ENCODE peak calls at places on chromosomes 3 and 15, in six cellular contexts. One of them, this sample, is unnamed.
A peak's percentile ranks its signal among the peaks of the same experiment; 100 is the strongest.

GRCh38 chr3:128112406-128112968 is 11.1 kb downstream of the RUVBL1 start:
- DNase-seq in kidney: no peak
- DNase-seq in stomach: no peak
- DNase-seq in esophagus muscularis mucosa: no peak
- DNase-seq in uterus: no peak
- DNase-seq in H9: no peak
- DNase-seq in this sample: peak; percentile 80

GRCh38 chr3:39447637-39448483 is 19.6 kb upstream of the MOBP start:
- DNase-seq in esophagus muscularis mucosa: no peak
- DNase-seq in uterus: peak; percentile 51
- DNase-seq in H9: peak; percentile 82
- DNase-seq in stomach: peak; percentile 69
- DNase-seq in kidney: no peak
- DNase-seq in this sample: peak; percentile 79

GRCh38 chr15:51758645-51759044 is 7.2 kb downstream of the TMOD2 start:
- DNase-seq in uterus: peak; percentile 87
- DNase-seq in esophagus muscularis mucosa: peak; percentile 79
- DNase-seq in stomach: peak; percentile 29
- DNase-seq in H9: no peak
- DNase-seq in kidney: no peak
- DNase-seq in this sample: no peak

GRCh38 chr3:171982829-171983228 is 56.5 kb upstream of the FNDC3B start:
- DNase-seq in uterus: no peak
- DNase-seq in H9: no peak
- DNase-seq in stomach: no peak
- DNase-seq in esophagus muscularis mucosa: no peak
- DNase-seq in kidney: no peak
- DNase-seq in this sample: no peak

GRCh38 chr15:42986693-42987342 is 66.2 kb upstream of the TTBK2 start:
- DNase-seq in H9: no peak
- DNase-seq in esophagus muscularis mucosa: no peak
- DNase-seq in stomach: no peak
- DNase-seq in kidney: peak; percentile 59
- DNase-seq in uterus: no peak
- DNase-seq in this sample: no peak

GRCh38 chr15:33545866-33546265 is 235.1 kb downstream of the RYR3 start:
- DNase-seq in uterus: no peak
- DNase-seq in kidney: no peak
- DNase-seq in esophagus muscularis mucosa: no peak
- DNase-seq in stomach: no peak
- DNase-seq in H9: no peak
- DNase-seq in this sample: no peak

GRCh38 chr15:90530250-90531051 is 728 bp downstream of the CRTC3 start:
- DNase-seq in H9: peak; percentile 49
- DNase-seq in kidney: peak; percentile 87
- DNase-seq in stomach: peak; percentile 44
- DNase-seq in uterus: peak; percentile 41
- DNase-seq in esophagus muscularis mucosa: no peak
- DNase-seq in this sample: peak; percentile 56

GRCh38 chr3:123154346-123154985 is 47.3 kb upstream of the SEC22A start:
- DNase-seq in stomach: no peak
- DNase-seq in esophagus muscularis mucosa: peak; percentile 24
- DNase-seq in uterus: no peak
- DNase-seq in kidney: no peak
- DNase-seq in H9: peak; percentile 15
- DNase-seq in this sample: no peak

GRCh38 chr3:194606163-194606562 is 27.1 kb downstream of the TMEM44 start:
- DNase-seq in H9: no peak
- DNase-seq in esophagus muscularis mucosa: no peak
- DNase-seq in stomach: no peak
- DNase-seq in uterus: no peak
- DNase-seq in kidney: no peak
- DNase-seq in this sample: no peak

GRCh38 chr3:71173421-71173975 is 410.0 kb downstream of the FOXP1 start:
- DNase-seq in esophagus muscularis mucosa: no peak
- DNase-seq in stomach: no peak
- DNase-seq in uterus: no peak
- DNase-seq in kidney: no peak
- DNase-seq in H9: no peak
- DNase-seq in this sample: no peak

GRCh38 chr15:59656935-59657634 is at the start of gene GTF2A2:
- DNase-seq in H9: peak; percentile 97
- DNase-seq in kidney: peak; percentile 98
- DNase-seq in esophagus muscularis mucosa: peak; percentile 98
- DNase-seq in uterus: peak; percentile 92
- DNase-seq in stomach: peak; percentile 95
- DNase-seq in this sample: peak; percentile 98
- TF ChIP-seq CTCF in H9: no peak
- TF ChIP-seq CTCF in kidney: no peak
- TF ChIP-seq CTCF in esophagus muscularis mucosa: no peak
- TF ChIP-seq CTCF in uterus: no peak
- TF ChIP-seq CTCF in stomach: no peak
- TF ChIP-seq CTCF in this sample: no peak

GRCh38 chr15:45441686-45442085 is 63.3 kb upstream of the GATM start:
- DNase-seq in kidney: no peak
- DNase-seq in uterus: no peak
- DNase-seq in H9: no peak
- DNase-seq in stomach: peak; percentile 66
- DNase-seq in esophagus muscularis mucosa: no peak
- DNase-seq in this sample: no peak

GRCh38 chr15:45439521-45439931 is 61.2 kb upstream of the GATM start:
- DNase-seq in uterus: no peak
- DNase-seq in H9: no peak
- DNase-seq in esophagus muscularis mucosa: no peak
- DNase-seq in kidney: no peak
- DNase-seq in stomach: no peak
- DNase-seq in this sample: no peak

GRCh38 chr15:45441036-45441435 is 62.7 kb upstream of the GATM start:
- DNase-seq in esophagus muscularis mucosa: no peak
- DNase-seq in uterus: no peak
- DNase-seq in H9: no peak
- DNase-seq in kidney: no peak
- DNase-seq in stomach: no peak
- DNase-seq in this sample: no peak

GRCh38 chr15:45448066-45448510 is 69.7 kb upstream of the GATM start:
- DNase-seq in stomach: no peak
- DNase-seq in uterus: no peak
- DNase-seq in esophagus muscularis mucosa: no peak
- DNase-seq in kidney: no peak
- DNase-seq in H9: no peak
- DNase-seq in this sample: no peak

DNA sequence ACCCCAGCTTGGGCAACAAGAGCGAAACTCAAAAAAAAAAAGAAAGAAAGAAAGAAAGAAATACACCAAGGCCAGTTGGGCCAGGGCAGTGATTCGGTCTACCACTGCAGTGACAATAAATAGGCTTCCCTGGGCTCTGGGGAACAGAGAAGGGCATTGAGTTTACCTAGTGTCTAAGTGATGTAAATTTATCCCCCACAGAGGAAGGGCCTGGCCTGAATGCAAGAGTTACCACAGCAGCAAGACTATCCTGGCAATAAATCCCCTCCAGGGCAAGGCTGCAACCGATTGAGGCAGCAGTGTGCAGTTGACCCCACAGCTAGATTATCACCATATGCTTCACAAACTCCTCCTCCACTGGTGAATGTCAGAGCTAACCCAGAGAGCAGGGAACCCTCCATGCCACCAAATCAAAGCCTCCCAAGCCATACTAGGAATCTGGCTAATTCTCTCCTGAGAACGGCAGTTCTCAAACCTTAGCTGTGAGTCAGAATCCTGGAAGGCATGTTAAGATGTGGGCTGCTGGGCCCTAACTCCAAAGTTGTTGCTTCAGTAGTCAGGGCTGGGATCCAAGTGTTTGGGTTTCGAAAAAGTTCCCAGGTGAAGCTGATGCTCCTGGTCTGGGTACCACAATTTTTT is 64.3 kb upstream of the GATM start:
- DNase-seq in H9: peak; percentile 40
- DNase-seq in esophagus muscularis mucosa: no peak
- DNase-seq in stomach: no peak
- DNase-seq in uterus: no peak
- DNase-seq in kidney: no peak
- DNase-seq in this sample: no peak
- H3K27ac ChIP-seq in H9: no peak overlapping the region
- H3K27ac ChIP-seq in esophagus muscularis mucosa: no peak overlapping the region
- H3K27ac ChIP-seq in stomach: no peak overlapping the region
- H3K27ac ChIP-seq in uterus: no peak overlapping the region
- H3K27ac ChIP-seq in kidney: no peak overlapping the region
- H3K27ac ChIP-seq in this sample: peak overlapping the region; percentile 19

GRCh38 chr3:58353722-58354553 is 21.2 kb downstream of the PXK start:
- DNase-seq in stomach: no peak
- DNase-seq in esophagus muscularis mucosa: no peak
- DNase-seq in kidney: no peak
- DNase-seq in uterus: no peak
- DNase-seq in H9: no peak
- DNase-seq in this sample: no peak
- TF ChIP-seq CTCF in stomach: no peak
- TF ChIP-seq CTCF in esophagus muscularis mucosa: no peak
- TF ChIP-seq CTCF in kidney: no peak
- TF ChIP-seq CTCF in uterus: no peak
- TF ChIP-seq CTCF in H9: peak; percentile 29
- TF ChIP-seq CTCF in this sample: no peak

GRCh38 chr3:36229496-36229895 is 150.8 kb upstream of the STAC start:
- DNase-seq in esophagus muscularis mucosa: no peak
- DNase-seq in uterus: no peak
- DNase-seq in kidney: no peak
- DNase-seq in stomach: no peak
- DNase-seq in H9: no peak
- DNase-seq in this sample: no peak
- H3K27ac ChIP-seq in esophagus muscularis mucosa: no peak overlapping the region
- H3K27ac ChIP-seq in uterus: no peak overlapping the region
- H3K27ac ChIP-seq in kidney: no peak overlapping the region
- H3K27ac ChIP-seq in stomach: no peak overlapping the region
- H3K27ac ChIP-seq in H9: no peak overlapping the region
- H3K27ac ChIP-seq in this sample: no peak overlapping the region

GRCh38 chr3:63798873-63799272 is 20.2 kb upstream of the C3orf49 start:
- DNase-seq in kidney: no peak
- DNase-seq in H9: no peak
- DNase-seq in esophagus muscularis mucosa: no peak
- DNase-seq in uterus: no peak
- DNase-seq in stomach: no peak
- DNase-seq in this sample: no peak

GRCh38 chr3:63791974-63792373 is 27.1 kb upstream of the C3orf49 start:
- DNase-seq in stomach: no peak
- DNase-seq in esophagus muscularis mucosa: no peak
- DNase-seq in uterus: no peak
- DNase-seq in kidney: no peak
- DNase-seq in H9: no peak
- DNase-seq in this sample: peak; percentile 36

GRCh38 chr3:63800097-63800496 is 19.0 kb upstream of the C3orf49 start:
- DNase-seq in esophagus muscularis mucosa: no peak
- DNase-seq in stomach: no peak
- DNase-seq in uterus: no peak
- DNase-seq in H9: no peak
- DNase-seq in kidney: no peak
- DNase-seq in this sample: no peak

DNA sequence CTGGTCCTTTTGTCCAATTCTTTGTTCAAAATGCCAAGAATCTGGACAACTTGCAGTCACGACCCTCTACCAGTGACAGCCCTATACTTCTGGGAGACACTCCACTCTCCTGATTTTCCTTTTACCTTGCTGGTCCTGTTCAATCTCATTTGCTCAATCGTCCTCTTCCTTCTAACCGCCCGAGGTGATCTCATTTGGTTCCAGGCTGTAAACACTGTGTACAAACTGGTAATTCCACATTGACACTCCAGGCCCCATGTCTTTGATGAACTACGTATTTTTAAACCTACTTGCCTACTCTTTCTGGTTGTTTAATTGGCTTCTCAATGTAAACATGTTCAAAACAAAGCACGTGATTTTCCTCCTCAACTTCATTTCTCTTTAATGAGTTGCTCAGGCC is 23.7 kb upstream of the C3orf49 start:
- DNase-seq in stomach: no peak
- DNase-seq in uterus: no peak
- DNase-seq in H9: no peak
- DNase-seq in esophagus muscularis mucosa: no peak
- DNase-seq in kidney: no peak
- DNase-seq in this sample: no peak
- TF ChIP-seq CTCF in stomach: no peak
- TF ChIP-seq CTCF in uterus: no peak
- TF ChIP-seq CTCF in H9: no peak
- TF ChIP-seq CTCF in esophagus muscularis mucosa: no peak
- TF ChIP-seq CTCF in kidney: no peak
- TF ChIP-seq CTCF in this sample: no peak